ENCODE peak calls at places on chromosomes 3 and 15, in five cellular contexts. H, B, O, U and I are unnamed samples. For H3K27me3, the result is how much of the 10 kb centered on the place peaks cover.

GRCh38 chr15:87817553-87817952 is 439.0 kb downstream of the NTRK3 start:
- DNase-seq in H (no peak), B (no peak), O (no peak), U (no peak), I (no peak)

GRCh38 chr3:64203216-64203615 is 22.1 kb downstream of the PRICKLE2 start:
- DNase-seq in H (no peak), B (no peak), O (no peak), U (no peak), I (no peak)

GRCh38 chr15:91099616-91100560 is at the start of gene SV2B:
- DNase-seq in H (no peak), B (no peak), O (no peak), U (no peak), I (no peak)

GRCh38 chr3:64686446-64686908 is 1.3 kb downstream of the ADAMTS9 start:
- DNase-seq in H (peak), B (no peak), O (no peak), U (peak), I (no peak)

GRCh38 chr3:33426068-33426467 is 14.1 kb downstream of the UBP1 start:
- DNase-seq in H (no peak), B (no peak), O (no peak), U (no peak), I (no peak)

GRCh38 chr15:90557651-90558084 is 27.9 kb downstream of the CRTC3 start:
- DNase-seq in H (peak), B (peak), O (peak), U (no peak), I (no peak)

GRCh38 chr3:50050361-50050760 is 38.4 kb upstream of the RBM5 start:
- DNase-seq in H (no peak), B (no peak), O (no peak), U (peak), I (peak)

GRCh38 chr15:101000271-101000681 is 81.1 kb downstream of the LRRK1 start:
- DNase-seq in H (no peak), B (no peak), O (no peak), U (no peak), I (no peak)

GRCh38 chr15:98057453-98057852 is 97.0 kb downstream of the ARRDC4 start:
- DNase-seq in H (no peak), B (no peak), O (no peak), U (no peak), I (no peak)

DNA sequence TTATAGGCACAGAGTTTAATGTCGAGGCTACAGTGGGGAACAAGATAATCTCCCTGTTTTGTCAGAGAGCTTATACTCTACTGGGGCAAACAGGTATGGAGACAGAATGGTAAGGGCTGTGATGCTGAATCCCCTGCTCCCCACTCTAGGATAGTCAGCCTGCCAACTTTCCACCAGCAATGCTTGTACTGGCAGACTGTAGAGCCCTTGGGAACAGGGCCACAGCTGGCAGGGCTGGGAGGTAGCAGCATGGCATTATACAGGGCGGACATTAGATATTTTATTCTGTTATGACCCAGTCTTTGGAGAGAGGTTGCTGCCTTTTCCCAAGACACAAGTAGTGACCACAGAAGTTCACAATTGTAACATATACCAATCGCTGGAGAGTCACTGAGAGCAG is 91.2 kb downstream of the ARRDC4 start:
- DNase-seq in H (no peak), B (no peak), O (no peak), U (no peak), I (no peak)
- H3K27ac ChIP-seq in H (no peak), B (no peak), O (no peak), U (no peak), I (no peak)

DNA sequence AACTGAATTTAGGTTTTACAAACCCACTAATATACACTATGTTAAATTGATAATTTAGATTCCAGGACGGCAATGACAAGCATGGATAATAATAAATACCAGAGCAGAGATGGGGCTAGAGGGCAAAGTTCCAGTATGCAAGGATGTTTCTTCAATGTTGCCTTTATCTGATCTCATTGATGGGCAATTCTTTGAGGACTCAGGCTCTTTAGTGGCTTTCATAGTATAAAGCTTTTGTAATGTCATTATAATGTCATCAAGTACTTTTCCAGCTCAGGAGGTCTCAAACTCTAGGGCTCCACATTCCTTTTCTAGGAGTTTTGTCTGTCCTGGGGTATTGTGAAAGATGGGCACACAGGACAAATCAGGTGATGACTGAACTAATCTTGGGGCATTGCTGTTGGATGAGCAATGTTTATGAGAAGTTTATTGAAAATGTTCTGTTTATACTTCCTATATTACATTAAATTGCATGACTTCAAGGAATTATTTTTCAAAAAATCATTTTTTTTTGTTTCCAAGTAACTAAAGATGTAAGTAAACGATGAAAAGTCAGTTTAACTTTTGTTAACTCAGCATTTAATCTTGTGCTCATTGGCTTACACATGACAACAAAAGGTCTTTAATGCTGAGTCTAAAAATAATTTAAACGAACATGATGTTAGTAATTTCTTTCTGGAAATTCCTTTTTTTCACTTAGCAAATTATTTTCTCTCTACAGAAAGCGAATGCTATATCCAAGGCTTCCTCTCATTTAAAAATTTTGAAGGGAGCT is 116.4 kb downstream of the OXSM start:
- DNase-seq in H (no peak), B (no peak), O (no peak), U (no peak), I (no peak)
- TF ChIP-seq CTCF in H (no peak), B (no peak), O (no peak), U (no peak), I (no peak)

GRCh38 chr3:177776656-177777055 is 579.4 kb upstream of the TBL1XR1 start:
- DNase-seq in H (no peak), B (no peak), O (no peak), U (peak), I (peak)

GRCh38 chr3:177771780-177772179 is 574.5 kb upstream of the TBL1XR1 start:
- DNase-seq in H (no peak), B (no peak), O (no peak), U (no peak), I (no peak)

GRCh38 chr3:177772908-177773557 is 575.8 kb upstream of the TBL1XR1 start:
- DNase-seq in H (no peak), B (no peak), O (no peak), U (no peak), I (no peak)

DNA sequence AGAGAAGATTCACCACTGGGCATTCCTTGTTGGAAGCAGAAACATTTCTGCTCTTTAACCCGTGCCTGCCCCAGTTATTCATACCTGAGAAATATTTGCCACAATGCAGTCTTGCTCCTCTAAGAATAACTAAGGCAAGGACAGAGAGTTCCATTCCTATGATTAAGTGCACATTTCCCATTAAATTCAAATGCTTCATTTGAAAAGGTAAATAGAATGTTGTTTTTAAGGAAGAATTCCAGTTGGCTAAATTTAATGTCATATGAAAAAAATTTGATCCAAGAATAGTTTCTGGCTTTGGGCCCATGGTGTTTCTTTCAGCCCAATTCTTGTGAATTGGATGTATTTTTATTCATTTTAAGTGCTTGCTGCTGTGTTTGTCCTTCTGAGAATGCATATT is 573.5 kb upstream of the TBL1XR1 start:
- DNase-seq in H (no peak), B (no peak), O (no peak), U (no peak), I (no peak)
- H3K27me3 ChIP-seq in H (under half), B (under half), O (under half), U (under half), I (under half)

GRCh38 chr3:55795296-55795695 is 308.2 kb upstream of the WNT5A start:
- DNase-seq in H (no peak), B (no peak), O (no peak), U (no peak), I (no peak)

GRCh38 chr3:55789516-55789915 is 302.4 kb upstream of the WNT5A start:
- DNase-seq in H (no peak), B (no peak), O (no peak), U (no peak), I (no peak)

GRCh38 chr3:55790596-55791350 is 303.7 kb upstream of the WNT5A start:
- DNase-seq in H (no peak), B (no peak), O (no peak), U (no peak), I (no peak)

GRCh38 chr3:55795736-55796135 is 308.6 kb upstream of the WNT5A start:
- DNase-seq in H (no peak), B (no peak), O (no peak), U (peak), I (no peak)

GRCh38 chr3:55792010-55792409 is 304.9 kb upstream of the WNT5A start:
- DNase-seq in H (no peak), B (no peak), O (no peak), U (no peak), I (no peak)
- H3K27ac ChIP-seq in H (no peak), B (no peak), O (no peak), U (no peak), I (no peak)